ENCODE peak calls at places on chromosome 17, in ten cellular contexts. One of them, this sample, is unnamed.

GRCh38 chr17:13350466-13350865 is 251.3 kb downstream of the HS3ST3A1 start:
- DNase-seq in hepatocyte: no peak
- DNase-seq in stomach: no peak
- DNase-seq in transverse colon: no peak
- DNase-seq in CD8-positive, alpha-beta memory T cell: no peak
- DNase-seq in pancreas: no peak
- DNase-seq in fibroblast of lung: no peak
- DNase-seq in psoas muscle: no peak
- DNase-seq in PC-3: no peak
- DNase-seq in GM23248: no peak
- DNase-seq in this sample: no peak

GRCh38 chr17:418421-418751 is 65.8 kb upstream of the RPH3AL start:
- DNase-seq in hepatocyte: no peak
- DNase-seq in stomach: no peak
- DNase-seq in transverse colon: no peak
- DNase-seq in CD8-positive, alpha-beta memory T cell: no peak
- DNase-seq in pancreas: no peak
- DNase-seq in fibroblast of lung: no peak
- DNase-seq in psoas muscle: no peak
- DNase-seq in PC-3: no peak
- DNase-seq in GM23248: no peak
- DNase-seq in this sample: no peak

GRCh38 chr17:210402-210801 is 29.0 kb upstream of the DOC2B start:
- DNase-seq in hepatocyte: no peak
- DNase-seq in stomach: no peak
- DNase-seq in transverse colon: no peak
- DNase-seq in CD8-positive, alpha-beta memory T cell: no peak
- DNase-seq in pancreas: no peak
- DNase-seq in fibroblast of lung: no peak
- DNase-seq in psoas muscle: no peak
- DNase-seq in PC-3: no peak
- DNase-seq in GM23248: no peak
- DNase-seq in this sample: no peak

GRCh38 chr17:17156107-17156506 is 50.0 kb downstream of the PLD6 start:
- DNase-seq in hepatocyte: no peak
- DNase-seq in stomach: no peak
- DNase-seq in transverse colon: no peak
- DNase-seq in CD8-positive, alpha-beta memory T cell: no peak
- DNase-seq in pancreas: no peak
- DNase-seq in fibroblast of lung: peak
- DNase-seq in psoas muscle: no peak
- DNase-seq in PC-3: peak
- DNase-seq in GM23248: peak
- DNase-seq in this sample: peak

GRCh38 chr17:73048170-73048569 is 44.3 kb downstream of the SLC39A11 start:
- DNase-seq in hepatocyte: no peak
- DNase-seq in stomach: no peak
- DNase-seq in transverse colon: no peak
- DNase-seq in CD8-positive, alpha-beta memory T cell: no peak
- DNase-seq in pancreas: no peak
- DNase-seq in fibroblast of lung: no peak
- DNase-seq in psoas muscle: no peak
- DNase-seq in PC-3: no peak
- DNase-seq in GM23248: no peak
- DNase-seq in this sample: no peak

GRCh38 chr17:35189291-35189690 is 4.9 kb downstream of the SLC35G3 start:
- DNase-seq in hepatocyte: no peak
- DNase-seq in stomach: no peak
- DNase-seq in transverse colon: no peak
- DNase-seq in CD8-positive, alpha-beta memory T cell: no peak
- DNase-seq in pancreas: no peak
- DNase-seq in fibroblast of lung: peak
- DNase-seq in psoas muscle: no peak
- DNase-seq in PC-3: peak
- DNase-seq in GM23248: peak
- DNase-seq in this sample: peak

GRCh38 chr17:676060-676745 is 38.4 kb downstream of the VPS53 start:
- DNase-seq in hepatocyte: no peak
- DNase-seq in stomach: no peak
- DNase-seq in transverse colon: no peak
- DNase-seq in CD8-positive, alpha-beta memory T cell: no peak
- DNase-seq in pancreas: no peak
- DNase-seq in fibroblast of lung: peak
- DNase-seq in psoas muscle: no peak
- DNase-seq in PC-3: no peak
- DNase-seq in GM23248: peak
- DNase-seq in this sample: no peak

GRCh38 chr17:77435272-77436057 is 294.7 kb downstream of the SEC14L1 start:
- DNase-seq in hepatocyte: no peak
- DNase-seq in stomach: no peak
- DNase-seq in transverse colon: no peak
- DNase-seq in CD8-positive, alpha-beta memory T cell: no peak
- DNase-seq in pancreas: no peak
- DNase-seq in fibroblast of lung: no peak
- DNase-seq in psoas muscle: peak
- DNase-seq in PC-3: no peak
- DNase-seq in GM23248: no peak
- DNase-seq in this sample: no peak

GRCh38 chr17:6450926-6451717 is 6.9 kb downstream of the PIMREG start:
- DNase-seq in hepatocyte: no peak
- DNase-seq in stomach: no peak
- DNase-seq in transverse colon: no peak
- DNase-seq in CD8-positive, alpha-beta memory T cell: no peak
- DNase-seq in pancreas: no peak
- DNase-seq in fibroblast of lung: peak
- DNase-seq in psoas muscle: no peak
- DNase-seq in PC-3: no peak
- DNase-seq in GM23248: no peak
- DNase-seq in this sample: no peak

GRCh38 chr17:27246537-27246936 is 47.4 kb upstream of the WSB1 start:
- DNase-seq in hepatocyte: no peak
- DNase-seq in stomach: no peak
- DNase-seq in transverse colon: no peak
- DNase-seq in CD8-positive, alpha-beta memory T cell: no peak
- DNase-seq in pancreas: no peak
- DNase-seq in fibroblast of lung: no peak
- DNase-seq in psoas muscle: no peak
- DNase-seq in PC-3: no peak
- DNase-seq in GM23248: no peak
- DNase-seq in this sample: no peak

GRCh38 chr17:57687642-57688041 is 57.5 kb downstream of the CCDC182 start:
- DNase-seq in hepatocyte: no peak
- DNase-seq in stomach: no peak
- DNase-seq in transverse colon: no peak
- DNase-seq in CD8-positive, alpha-beta memory T cell: no peak
- DNase-seq in pancreas: no peak
- DNase-seq in fibroblast of lung: no peak
- DNase-seq in psoas muscle: no peak
- DNase-seq in PC-3: no peak
- DNase-seq in GM23248: no peak
- DNase-seq in this sample: no peak

GRCh38 chr17:39404542-39405378 is 3.3 kb upstream of the FBXL20 start:
- DNase-seq in hepatocyte: no peak
- DNase-seq in stomach: no peak
- DNase-seq in transverse colon: no peak
- DNase-seq in CD8-positive, alpha-beta memory T cell: no peak
- DNase-seq in pancreas: no peak
- DNase-seq in fibroblast of lung: peak
- DNase-seq in psoas muscle: no peak
- DNase-seq in PC-3: peak
- DNase-seq in GM23248: peak
- DNase-seq in this sample: peak

GRCh38 chr17:7041607-7042506 is 2.0 kb downstream of the SLC16A11 start:
- DNase-seq in hepatocyte: peak
- DNase-seq in stomach: no peak
- DNase-seq in transverse colon: no peak
- DNase-seq in CD8-positive, alpha-beta memory T cell: peak
- DNase-seq in pancreas: no peak
- DNase-seq in fibroblast of lung: no peak
- DNase-seq in psoas muscle: no peak
- DNase-seq in PC-3: no peak
- DNase-seq in GM23248: no peak
- DNase-seq in this sample: no peak

GRCh38 chr17:14019186-14019956 is 49.9 kb upstream of the COX10 start:
- DNase-seq in hepatocyte: no peak
- DNase-seq in stomach: no peak
- DNase-seq in transverse colon: no peak
- DNase-seq in CD8-positive, alpha-beta memory T cell: no peak
- DNase-seq in pancreas: no peak
- DNase-seq in fibroblast of lung: peak
- DNase-seq in psoas muscle: no peak
- DNase-seq in PC-3: peak
- DNase-seq in GM23248: peak
- DNase-seq in this sample: peak

GRCh38 chr17:57939797-57940196 is 15.4 kb downstream of the CUEDC1 start:
- DNase-seq in hepatocyte: no peak
- DNase-seq in stomach: no peak
- DNase-seq in transverse colon: peak
- DNase-seq in CD8-positive, alpha-beta memory T cell: no peak
- DNase-seq in pancreas: no peak
- DNase-seq in fibroblast of lung: no peak
- DNase-seq in psoas muscle: no peak
- DNase-seq in PC-3: no peak
- DNase-seq in GM23248: no peak
- DNase-seq in this sample: no peak

GRCh38 chr17:82366749-82367148 is 4.8 kb upstream of the UTS2R start:
- DNase-seq in hepatocyte: no peak
- DNase-seq in stomach: no peak
- DNase-seq in transverse colon: peak
- DNase-seq in CD8-positive, alpha-beta memory T cell: no peak
- DNase-seq in pancreas: no peak
- DNase-seq in fibroblast of lung: no peak
- DNase-seq in psoas muscle: no peak
- DNase-seq in PC-3: peak
- DNase-seq in GM23248: no peak
- DNase-seq in this sample: no peak
- H3K27ac ChIP-seq in hepatocyte: no peak
- H3K27ac ChIP-seq in stomach: no peak
- H3K27ac ChIP-seq in transverse colon: no peak
- H3K27ac ChIP-seq in CD8-positive, alpha-beta memory T cell: no peak
- H3K27ac ChIP-seq in pancreas: no peak
- H3K27ac ChIP-seq in fibroblast of lung: no peak
- H3K27ac ChIP-seq in psoas muscle: no peak
- H3K27ac ChIP-seq in PC-3: no peak
- H3K27ac ChIP-seq in GM23248: no peak
- H3K27ac ChIP-seq in this sample: no peak

GRCh38 chr17:44599298-44600175 is 42.3 kb downstream of the FZD2 start:
- DNase-seq in hepatocyte: peak
- DNase-seq in stomach: peak
- DNase-seq in transverse colon: peak
- DNase-seq in CD8-positive, alpha-beta memory T cell: no peak
- DNase-seq in pancreas: peak
- DNase-seq in fibroblast of lung: peak
- DNase-seq in psoas muscle: peak
- DNase-seq in PC-3: peak
- DNase-seq in GM23248: peak
- DNase-seq in this sample: peak
- H3K27ac ChIP-seq in hepatocyte: peak
- H3K27ac ChIP-seq in stomach: peak
- H3K27ac ChIP-seq in transverse colon: no peak
- H3K27ac ChIP-seq in CD8-positive, alpha-beta memory T cell: no peak
- H3K27ac ChIP-seq in pancreas: no peak
- H3K27ac ChIP-seq in fibroblast of lung: peak
- H3K27ac ChIP-seq in psoas muscle: no peak
- H3K27ac ChIP-seq in PC-3: peak
- H3K27ac ChIP-seq in GM23248: peak
- H3K27ac ChIP-seq in this sample: no peak

DNA sequence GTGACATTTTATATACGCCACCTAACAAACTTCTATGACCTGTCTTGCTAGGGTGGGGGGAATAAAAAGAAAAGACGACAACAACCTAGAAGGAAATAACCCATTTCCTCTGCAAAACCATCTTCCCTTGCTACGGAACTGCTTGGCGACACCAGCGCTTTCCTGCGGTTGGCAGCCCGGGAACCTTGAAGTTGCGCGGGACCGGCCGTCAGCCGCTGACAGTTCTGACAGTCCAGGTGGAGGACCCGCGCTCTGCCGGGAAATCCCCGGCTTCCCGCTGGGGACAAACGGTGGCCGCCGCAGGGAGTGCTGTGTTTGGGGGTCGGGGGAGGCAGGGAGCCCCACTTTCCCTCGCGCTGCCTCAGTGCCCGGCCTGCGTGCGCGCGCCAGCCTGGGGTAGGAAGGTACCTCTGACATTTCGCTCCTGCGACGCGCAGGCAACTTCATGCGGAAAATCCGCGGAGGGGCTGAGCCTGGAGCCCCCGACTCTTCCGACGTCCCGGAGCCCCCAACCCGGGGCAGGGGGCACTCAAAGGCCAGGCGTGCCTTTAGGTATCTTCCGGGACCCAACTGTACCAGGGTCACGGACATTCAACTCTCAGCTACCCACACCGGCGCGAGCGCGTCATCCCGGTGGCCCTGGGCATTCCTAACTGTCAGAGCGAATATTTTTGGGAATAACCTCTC is 516 bp downstream of the SLC16A6 start:
- DNase-seq in hepatocyte: peak
- DNase-seq in stomach: peak
- DNase-seq in transverse colon: peak
- DNase-seq in CD8-positive, alpha-beta memory T cell: peak
- DNase-seq in pancreas: no peak
- DNase-seq in fibroblast of lung: no peak
- DNase-seq in psoas muscle: peak
- DNase-seq in PC-3: peak
- DNase-seq in GM23248: peak
- DNase-seq in this sample: no peak
- H3K27ac ChIP-seq in hepatocyte: no peak
- H3K27ac ChIP-seq in stomach: peak
- H3K27ac ChIP-seq in transverse colon: peak
- H3K27ac ChIP-seq in CD8-positive, alpha-beta memory T cell: peak
- H3K27ac ChIP-seq in pancreas: peak
- H3K27ac ChIP-seq in fibroblast of lung: peak
- H3K27ac ChIP-seq in psoas muscle: peak
- H3K27ac ChIP-seq in PC-3: peak
- H3K27ac ChIP-seq in GM23248: no peak
- H3K27ac ChIP-seq in this sample: peak

DNA sequence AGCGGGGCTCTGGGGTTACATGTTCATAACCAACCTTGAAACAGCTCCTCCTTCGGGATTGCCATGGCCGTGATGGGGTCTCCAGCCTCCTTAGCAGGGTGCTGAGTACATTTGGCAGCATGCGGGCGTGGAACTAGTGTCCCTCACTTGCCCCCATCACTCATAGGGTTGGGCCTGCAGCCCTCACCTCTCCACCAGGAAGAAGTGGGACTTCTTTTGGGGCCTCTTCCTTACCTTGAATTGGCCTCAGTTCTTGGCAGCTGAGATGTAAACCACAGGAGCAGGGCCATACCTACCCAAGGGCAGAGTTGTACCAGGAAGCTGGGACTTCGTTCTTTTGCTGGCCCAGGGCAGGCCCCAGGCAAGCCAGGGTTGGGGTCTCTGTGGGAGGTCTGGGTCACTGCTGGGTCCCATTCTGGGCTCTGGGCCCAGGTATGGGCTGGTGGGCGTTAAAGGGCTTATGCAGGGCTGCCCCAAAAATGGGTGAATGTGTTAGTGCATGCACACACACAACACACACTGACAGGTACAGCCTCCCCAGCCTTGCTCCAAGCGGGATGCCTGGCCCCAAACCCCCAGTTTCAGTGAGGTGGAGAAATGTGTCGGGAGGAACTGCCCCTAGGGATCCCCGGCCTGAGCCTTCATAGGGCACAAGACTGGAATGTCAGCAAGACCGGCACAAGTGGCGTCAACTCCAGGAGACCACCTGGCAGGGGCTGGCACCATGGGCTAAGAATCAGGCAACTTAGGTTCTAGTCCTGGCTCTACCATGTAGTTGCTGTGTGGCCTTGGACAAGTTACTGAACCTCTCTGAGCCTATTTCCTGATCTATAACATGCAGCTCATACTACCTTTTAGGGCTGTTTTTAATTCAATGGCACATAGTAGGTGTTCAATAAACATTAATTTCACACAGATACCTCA is 3.9 kb upstream of the KRT15 start:
- DNase-seq in hepatocyte: peak
- DNase-seq in stomach: no peak
- DNase-seq in transverse colon: peak
- DNase-seq in CD8-positive, alpha-beta memory T cell: no peak
- DNase-seq in pancreas: no peak
- DNase-seq in fibroblast of lung: no peak
- DNase-seq in psoas muscle: no peak
- DNase-seq in PC-3: peak
- DNase-seq in GM23248: no peak
- DNase-seq in this sample: no peak
- H3K27ac ChIP-seq in hepatocyte: peak
- H3K27ac ChIP-seq in stomach: peak
- H3K27ac ChIP-seq in transverse colon: peak
- H3K27ac ChIP-seq in CD8-positive, alpha-beta memory T cell: no peak
- H3K27ac ChIP-seq in pancreas: peak
- H3K27ac ChIP-seq in fibroblast of lung: peak
- H3K27ac ChIP-seq in psoas muscle: no peak
- H3K27ac ChIP-seq in PC-3: peak
- H3K27ac ChIP-seq in GM23248: no peak
- H3K27ac ChIP-seq in this sample: peak

This sample was measured in RWPE1.